ENCODE peak calls at places on chromosomes 4 and X, in five cellular contexts. R, W, S, I and X are unnamed samples.

GRCh38 chr4:83552085-83552484 is 16.2 kb downstream of the GPAT3 start:
- DNase-seq in W (no peak), R (peak), S (no peak), I (no peak), X (no peak)

GRCh38 chrX:57285001-57285400 is 1.5 kb upstream of the FAAH2 start:
- DNase-seq in I (no peak), S (no peak), W (no peak), R (no peak), X (no peak)

GRCh38 chr4:57078685-57079521 is 31.3 kb downstream of the IGFBP7 start:
- DNase-seq in R (peak), I (no peak), S (no peak), W (no peak), X (no peak)

GRCh38 chrX:119237526-119238035 is 1.5 kb downstream of the PGRMC1 start:
- DNase-seq in R (no peak), I (no peak), W (no peak), S (no peak), X (no peak)

GRCh38 chrX:101485212-101486064 is at the start of gene ARMCX4:
- DNase-seq in S (no peak), I (no peak), W (peak), R (no peak), X (no peak)

GRCh38 chrX:108834036-108834435 is 97.7 kb upstream of the IRS4 start:
- DNase-seq in I (no peak), R (no peak), S (no peak), W (no peak), X (no peak)

GRCh38 chrX:112513154-112513553 is 166.6 kb downstream of the LHFPL1 start:
- DNase-seq in S (no peak), I (no peak), W (no peak), R (no peak), X (no peak)

GRCh38 chr4:87025023-87025613 is 90.3 kb downstream of the AFF1 start:
- DNase-seq in I (no peak), W (no peak), R (no peak), S (no peak), X (no peak)

GRCh38 chrX:2928127-2928582 is 984 bp downstream of the ARSD start:
- DNase-seq in S (no peak), I (no peak), W (peak), R (peak), X (no peak)

GRCh38 chrX:56994375-56995270 is 718 bp downstream of the SPIN3 start:
- DNase-seq in S (peak), R (no peak), W (no peak), I (no peak), X (no peak)

GRCh38 chr4:153434190-153434589 is 32.0 kb upstream of the TMEM131L start:
- DNase-seq in S (no peak), I (no peak), W (no peak), R (no peak), X (no peak)

GRCh38 chr4:1855334-1856070 is 454 bp downstream of the LETM1 start:
- DNase-seq in S (no peak), I (no peak), R (no peak), W (no peak), X (no peak)

GRCh38 chr4:139913398-139913990 is 240.5 kb downstream of the MAML3 start:
- DNase-seq in I (no peak), W (no peak), R (peak), S (no peak), X (no peak)

GRCh38 chrX:46757593-46757992 is 1.3 kb downstream of the SLC9A7 start:
- DNase-seq in W (no peak), S (no peak), R (no peak), I (no peak), X (no peak)

GRCh38 chr4:155208258-155209054 is at the start of gene NPY2R:
- DNase-seq in I (no peak), W (peak), R (no peak), S (no peak), X (no peak)

GRCh38 chr4:161816958-161817357 is 346.8 kb downstream of the FSTL5 start:
- DNase-seq in I (no peak), S (no peak), R (no peak), W (no peak), X (no peak)

GRCh38 chrX:31714797-31715196 is 643.0 kb upstream of the FTHL17 start:
- DNase-seq in W (no peak), S (no peak), R (no peak), I (no peak), X (no peak)

GRCh38 chr4:25552580-25553271 is 102.9 kb upstream of the SLC34A2 start:
- DNase-seq in I (no peak), W (no peak), S (no peak), R (no peak), X (no peak)

GRCh38 chr4:2866891-2867290 is 23.2 kb downstream of the ADD1 start:
- DNase-seq in R (no peak), I (no peak), S (no peak), W (no peak), X (no peak)

GRCh38 chrX:10900585-10901289 is 210.4 kb upstream of the HCCS start:
- DNase-seq in I (no peak), S (no peak), R (peak), W (no peak), X (no peak)

GRCh38 chr4:10006604-10007435 is 14.5 kb downstream of the SLC2A9 start:
- DNase-seq in S (no peak), W (no peak), I (peak), R (peak), X (peak)

GRCh38 chr4:10108818-10109783 is 7.5 kb downstream of the WDR1 start:
- DNase-seq in I (no peak), S (no peak), W (no peak), R (no peak), X (no peak)

GRCh38 chr4:98745372-98745771 is 87.0 kb upstream of the TSPAN5 start:
- DNase-seq in S (peak), R (peak), I (no peak), W (no peak), X (no peak)

GRCh38 chrX:100072286-100072685 is 337.8 kb downstream of the PCDH19 start:
- DNase-seq in W (no peak), I (no peak), S (no peak), R (no peak), X (no peak)

DNA sequence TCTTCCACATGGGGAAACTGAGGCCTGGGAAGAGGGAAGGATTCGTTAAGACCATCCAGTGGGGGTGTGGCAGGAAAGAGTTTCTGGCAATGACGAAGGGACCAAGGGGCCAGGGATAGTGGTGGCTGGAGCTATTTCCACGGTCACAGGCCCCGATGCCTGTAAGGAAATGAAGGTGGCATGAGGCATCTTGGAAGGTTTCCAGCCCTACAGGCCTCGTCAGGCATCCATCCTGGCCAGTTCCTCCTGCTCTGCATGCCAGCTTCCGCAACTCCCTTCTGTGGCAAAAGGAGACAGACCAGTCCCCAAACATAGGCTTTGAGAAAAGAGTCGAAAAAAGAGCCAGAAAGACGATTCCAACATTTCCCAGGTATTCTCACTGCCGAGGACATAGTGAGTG is 9.2 kb upstream of the C4orf50 start:
- DNase-seq in R (no peak), W (no peak), S (no peak), I (no peak), X (no peak)
- TF ChIP-seq SRF in R (no peak), W (no peak), S (no peak), I (no peak), X (no peak)

GRCh38 chr4:14023901-14024300 is 396.4 kb upstream of the BOD1L1 start:
- DNase-seq in R (no peak), S (no peak), W (no peak), I (no peak), X (no peak)

GRCh38 chr4:14022428-14022827 is 394.9 kb upstream of the BOD1L1 start:
- DNase-seq in S (no peak), R (no peak), W (no peak), I (no peak), X (no peak)

GRCh38 chr4:14025093-14025492 is 397.6 kb upstream of the BOD1L1 start:
- DNase-seq in R (no peak), I (no peak), S (no peak), W (no peak), X (no peak)

GRCh38 chr4:14025891-14026290 is 398.4 kb upstream of the BOD1L1 start:
- DNase-seq in I (no peak), S (no peak), W (no peak), R (no peak), X (no peak)

GRCh38 chr4:14023036-14023435 is 395.5 kb upstream of the BOD1L1 start:
- DNase-seq in I (no peak), R (no peak), S (no peak), W (no peak), X (no peak)
- TF ChIP-seq POLR2AphosphoS5 in I (no peak), R (no peak), S (no peak), W (no peak), X (no peak)

DNA sequence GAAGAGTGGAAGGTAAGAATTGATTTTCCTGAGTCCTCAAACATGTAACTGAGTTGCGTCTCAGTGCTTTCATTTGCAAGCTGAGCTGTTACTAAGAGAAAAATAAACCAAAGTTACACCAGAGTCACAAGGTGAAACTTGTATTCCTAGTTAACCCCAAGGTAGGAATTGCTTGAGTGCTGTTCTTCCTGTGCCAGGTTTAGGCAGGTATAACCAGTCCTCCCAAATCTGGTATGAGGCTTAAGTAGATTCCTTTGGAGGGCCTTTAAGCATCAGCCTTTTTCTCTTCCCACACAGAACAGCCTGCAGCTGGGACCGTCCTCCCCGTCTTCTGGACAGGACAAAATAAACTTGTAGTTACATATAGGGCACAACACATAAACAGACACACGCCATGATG is 2.3 kb upstream of the BTC start:
- DNase-seq in S (no peak), R (no peak), W (no peak), I (no peak), X (no peak)
- TF ChIP-seq SRF in S (no peak), R (no peak), W (no peak), I (no peak), X (no peak)

GRCh38 chr4:174119051-174119450 is 164.4 kb downstream of the FBXO8 start:
- DNase-seq in R (no peak), W (no peak), I (no peak), S (no peak), X (no peak)

GRCh38 chr4:174118171-174118570 is 165.3 kb downstream of the FBXO8 start:
- DNase-seq in W (no peak), I (no peak), R (no peak), S (peak), X (no peak)

GRCh38 chr4:174119818-174120217 is 163.6 kb downstream of the FBXO8 start:
- DNase-seq in W (no peak), S (no peak), R (no peak), I (no peak), X (no peak)

GRCh38 chr4:174122705-174123104 is 160.8 kb downstream of the FBXO8 start:
- DNase-seq in S (no peak), R (no peak), W (no peak), I (no peak), X (no peak)

GRCh38 chr4:174120446-174121142 is 162.9 kb downstream of the FBXO8 start:
- DNase-seq in R (peak), S (peak), I (no peak), W (no peak), X (peak)
- TF ChIP-seq POLR2AphosphoS5 in R (no peak), S (no peak), I (no peak), W (no peak), X (no peak)

GRCh38 chr4:20359692-20360091 is 108.0 kb downstream of the SLIT2 start:
- DNase-seq in R (no peak), S (no peak), W (no peak), I (no peak), X (no peak)
- TF ChIP-seq SRF in R (no peak), S (no peak), W (no peak), I (no peak), X (no peak)

GRCh38 chr4:42339935-42340406 is 57.3 kb upstream of the SHISA3 start:
- DNase-seq in S (no peak), R (no peak), W (no peak), I (no peak), X (no peak)
- TF ChIP-seq POLR2AphosphoS5 in S (no peak), R (no peak), W (no peak), I (no peak), X (no peak)

GRCh38 chr4:173213296-173213695 is 44.7 kb downstream of the GALNT7 start:
- DNase-seq in R (no peak), W (no peak), S (no peak), I (no peak), X (no peak)
- TF ChIP-seq SRF in R (no peak), W (no peak), S (no peak), I (no peak), X (no peak)

GRCh38 chrX:33128048-33128805 is 83.1 kb downstream of the DMD start:
- DNase-seq in R (no peak), I (no peak), W (no peak), S (no peak), X (no peak)

GRCh38 chrX:33133320-33133719 is 78.0 kb downstream of the DMD start:
- DNase-seq in W (no peak), S (no peak), I (no peak), R (no peak), X (no peak)

GRCh38 chrX:33132569-33132968 is 78.8 kb downstream of the DMD start:
- DNase-seq in R (no peak), I (no peak), W (no peak), S (no peak), X (no peak)

GRCh38 chrX:33138677-33139249 is 72.6 kb downstream of the DMD start:
- DNase-seq in R (no peak), W (no peak), S (no peak), I (no peak), X (no peak)

GRCh38 chrX:33134164-33134563 is 77.2 kb downstream of the DMD start:
- DNase-seq in R (no peak), S (no peak), I (no peak), W (no peak), X (no peak)
- TF ChIP-seq POLR2AphosphoS5 in R (no peak), S (no peak), I (no peak), W (no peak), X (no peak)

GRCh38 chr4:127045872-127046271 is 586.9 kb upstream of the INTU start:
- DNase-seq in R (no peak), I (no peak), S (no peak), W (no peak), X (no peak)
- TF ChIP-seq SRF in R (no peak), I (no peak), S (no peak), W (no peak), X (no peak)

DNA sequence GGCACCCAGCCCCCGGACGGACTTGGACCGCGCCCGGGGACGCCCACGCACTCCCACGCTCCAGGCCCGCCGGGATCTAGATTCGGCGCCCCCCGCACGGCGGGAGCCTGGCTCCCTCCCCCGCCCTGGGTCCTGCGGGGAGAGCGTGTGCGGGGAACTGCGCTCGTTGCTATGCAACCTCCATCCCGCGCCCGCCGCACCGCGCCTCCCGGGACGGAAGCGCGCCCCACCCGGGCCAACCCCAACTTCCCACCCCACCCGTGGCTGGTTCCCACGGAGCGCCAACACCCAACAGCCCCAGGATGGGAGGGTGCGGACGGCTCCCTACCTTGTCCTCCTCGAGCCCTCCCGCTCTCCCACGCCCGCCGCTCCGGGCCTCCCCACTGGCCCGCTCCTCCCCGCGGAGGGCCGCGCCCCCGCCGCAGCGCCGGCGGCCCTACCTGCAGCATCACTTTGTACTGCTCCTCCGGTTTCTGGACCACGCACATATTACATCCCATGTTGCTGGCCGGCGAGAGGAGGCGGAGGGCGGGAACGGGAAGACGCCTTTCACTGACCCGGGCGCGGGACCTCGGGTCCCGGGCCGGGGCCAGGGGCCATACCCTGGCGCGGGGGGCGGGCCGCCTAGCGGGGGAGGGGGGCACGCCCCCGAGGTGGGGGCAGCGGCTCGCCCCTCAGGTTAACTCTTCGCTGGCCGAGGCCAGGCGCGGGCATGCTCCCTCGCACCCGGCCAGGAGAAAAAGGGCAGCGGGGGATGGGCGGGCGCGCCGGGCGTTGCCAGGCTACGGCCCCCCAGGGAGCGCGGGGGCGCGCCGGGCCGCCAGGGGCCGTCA is at the start of gene PDZD4:
- DNase-seq in R (no peak), S (no peak), W (no peak), I (no peak), X (no peak)
- TF ChIP-seq POLR2AphosphoS5 in R (no peak), S (no peak), W (no peak), I (no peak), X (no peak)